ENCODE peak calls at places on chromosome 7, in four cellular contexts. O is hypothalamus, N is GF-D8, C is ureter. A is an unnamed sample.

GRCh38 chr7:142455392-142455791 is 197.5 kb upstream of the PRSS58 start:
- DNase-seq in C (no peak), N (peak; percentile 26), O (no peak), A (no peak)

GRCh38 chr7:22189741-22190140 is 167.2 kb downstream of the RAPGEF5 start:
- DNase-seq in N (no peak), O (no peak), C (no peak), A (no peak)

GRCh38 chr7:157458254-157458633 is 121.4 kb downstream of the DNAJB6 start:
- DNase-seq in O (no peak), N (no peak), C (no peak), A (no peak)

GRCh38 chr7:36735172-36735571 is 10.9 kb upstream of the AOAH start:
- DNase-seq in O (no peak), C (no peak), N (no peak), A (no peak)

GRCh38 chr7:139118234-139118802 is 8.8 kb upstream of the ZC3HAV1 start:
- DNase-seq in C (no peak), O (no peak), N (no peak), A (no peak)

GRCh38 chr7:128704909-128705308 is 32.8 kb downstream of the GARIN1A start:
- DNase-seq in O (no peak), C (no peak), N (no peak), A (no peak)

GRCh38 chr7:141012696-141013344 is 1.9 kb downstream of the MRPS33 start:
- DNase-seq in N (no peak), O (no peak), C (no peak), A (no peak)

GRCh38 chr7:102912742-102913141 is at the start of gene LRRC17:
- DNase-seq in N (peak; percentile 73), O (no peak), C (no peak), A (no peak)

GRCh38 chr7:68613405-68613804 is 984.9 kb upstream of the AUTS2 start:
- DNase-seq in C (no peak), N (no peak), O (no peak), A (no peak)

GRCh38 chr7:45579386-45579785 is 5.2 kb downstream of the ADCY1 start:
- DNase-seq in N (no peak), O (no peak), C (no peak), A (no peak)

GRCh38 chr7:50661345-50662058 is 96.3 kb upstream of the DDC start:
- DNase-seq in N (peak; percentile 57), C (no peak), O (no peak), A (peak; percentile 16)

GRCh38 chr7:92221766-92222165 is 23.9 kb downstream of the KRIT1 start:
- DNase-seq in N (no peak), C (no peak), O (no peak), A (no peak)

GRCh38 chr7:43513236-43513635 is 69.7 kb upstream of the STK17A start:
- DNase-seq in C (no peak), N (no peak), O (no peak), A (no peak)

GRCh38 chr7:30770936-30771858 is at the start of gene MINDY4:
- DNase-seq in N (no peak), O (peak; percentile 58), C (peak; percentile 81), A (no peak)

GRCh38 chr7:150727381-150727780 is 9.8 kb upstream of the GIMAP5 start:
- DNase-seq in C (no peak), O (no peak), N (no peak), A (no peak)

GRCh38 chr7:36490335-36490940 is 100.8 kb downstream of the ANLN start:
- DNase-seq in C (no peak), N (no peak), O (no peak), A (no peak)

GRCh38 chr7:50724526-50725520 is 57.9 kb downstream of the GRB10 start:
- DNase-seq in C (peak; percentile 14), N (peak; percentile 57), O (no peak), A (no peak)

GRCh38 chr7:122965306-122965705 is 30.2 kb downstream of the TAS2R16 start:
- DNase-seq in N (no peak), C (no peak), O (no peak), A (no peak)

GRCh38 chr7:72781631-72782030 is 46.4 kb downstream of the TYW1B start:
- DNase-seq in N (no peak), C (no peak), O (no peak), A (no peak)

GRCh38 chr7:129574487-129574886 is 37.0 kb upstream of the NRF1 start:
- DNase-seq in O (no peak), C (no peak), N (no peak), A (no peak)

GRCh38 chr7:151038951-151039849 is 9.1 kb upstream of the ASIC3 start:
- DNase-seq in N (peak; percentile 56), O (no peak), C (peak; percentile 78), A (peak; percentile 78)

GRCh38 chr7:27199820-27200760 is at the start of gene HOXA13:
- DNase-seq in C (peak; percentile 75), N (peak; percentile 86), O (no peak), A (peak; percentile 61)

GRCh38 chr7:117896339-117896738 is 23.1 kb upstream of the CTTNBP2 start:
- DNase-seq in C (no peak), N (no peak), O (no peak), A (no peak)

GRCh38 chr7:5595545-5596045 is 172.0 kb upstream of the TNRC18 start:
- DNase-seq in C (no peak), O (no peak), N (peak; percentile 35), A (peak; percentile 66)

GRCh38 chr7:2084331-2084730 is 148.4 kb downstream of the MAD1L1 start:
- DNase-seq in C (no peak), O (no peak), N (no peak), A (no peak)

GRCh38 chr7:57426629-57427003 is 23.4 kb upstream of the ZNF716 start:
- DNase-seq in C (no peak), N (no peak), O (no peak), A (no peak)

GRCh38 chr7:137635874-137636273 is 210.9 kb downstream of the DGKI start:
- DNase-seq in O (no peak), N (no peak), C (no peak), A (no peak)

GRCh38 chr7:30660331-30661255 is 21.7 kb downstream of the CRHR2 start:
- DNase-seq in N (no peak), C (no peak), O (no peak), A (no peak)

GRCh38 chr7:102260856-102261255 is 25.8 kb upstream of the SH2B2 start:
- DNase-seq in C (no peak), N (no peak), O (peak; percentile 48), A (no peak)

GRCh38 chr7:24821045-24821853 is 64.0 kb upstream of the GSDME start:
- DNase-seq in O (no peak), N (peak; percentile 76), C (peak; percentile 76), A (peak; percentile 43)

GRCh38 chr7:76515999-76516443 is 5.7 kb downstream of the UPK3B start:
- DNase-seq in N (no peak), C (no peak), O (no peak), A (no peak)

GRCh38 chr7:77425151-77426051 is 9.3 kb upstream of the GSAP start:
- DNase-seq in C (no peak), O (no peak), N (no peak), A (no peak)

GRCh38 chr7:24842449-24843241 is 85.4 kb upstream of the GSDME start:
- DNase-seq in C (no peak), O (no peak), N (no peak), A (no peak)

GRCh38 chr7:91424372-91424771 is 160.1 kb downstream of the FZD1 start:
- DNase-seq in O (no peak), N (no peak), C (no peak), A (no peak)

GRCh38 chr7:11457419-11457818 is 374.6 kb downstream of the THSD7A start:
- DNase-seq in O (no peak), N (no peak), C (no peak), A (no peak)

GRCh38 chr7:112150823-112151641 is 55.2 kb downstream of the DOCK4 start:
- DNase-seq in O (no peak), N (no peak), C (no peak), A (no peak)

GRCh38 chr7:33904680-33905388 is 505 bp upstream of the BMPER start:
- DNase-seq in C (no peak), N (no peak), O (no peak), A (no peak)